ENCODE peak calls at places on chromosome 12, in six cellular contexts. L, H, T, Z, S and D are unnamed samples.

GRCh38 chr12:22333751-22334695 is 484 bp downstream of the ST8SIA1 start:
- DNase-seq in Z (peak; percentile 52), T (peak; percentile 41), L (peak; percentile 66), S (no peak), H (no peak), D (no peak)

GRCh38 chr12:104691661-104692334 is 235.1 kb downstream of the CHST11 start:
- DNase-seq in H (no peak), Z (no peak), L (no peak), S (no peak), T (no peak), D (no peak)

GRCh38 chr12:103441437-103442186 is 54.2 kb downstream of the C12orf42 start:
- DNase-seq in T (no peak), Z (no peak), L (no peak), H (no peak), S (no peak), D (no peak)

GRCh38 chr12:45483571-45483970 is 245.9 kb upstream of the ARID2 start:
- DNase-seq in L (no peak), Z (peak; percentile 58), H (peak; percentile 28), T (no peak), S (no peak), D (peak; percentile 83)

GRCh38 chr12:10069099-10069498 is 29.7 kb downstream of the CLEC1A start:
- DNase-seq in L (no peak), T (no peak), S (no peak), Z (no peak), H (peak; percentile 64), D (no peak)

GRCh38 chr12:118714051-118714460 is 267.3 kb upstream of the SRRM4 start:
- DNase-seq in L (peak; percentile 93), S (peak; percentile 34), Z (no peak), T (peak; percentile 85), H (no peak), D (no peak)

GRCh38 chr12:29574500-29574899 is 77.0 kb upstream of the OVCH1 start:
- DNase-seq in S (no peak), Z (no peak), H (no peak), T (no peak), L (no peak), D (no peak)

GRCh38 chr12:31035944-31036665 is 37.6 kb upstream of the DDX11 start:
- DNase-seq in S (no peak), Z (no peak), T (no peak), L (no peak), H (no peak), D (no peak)

DNA sequence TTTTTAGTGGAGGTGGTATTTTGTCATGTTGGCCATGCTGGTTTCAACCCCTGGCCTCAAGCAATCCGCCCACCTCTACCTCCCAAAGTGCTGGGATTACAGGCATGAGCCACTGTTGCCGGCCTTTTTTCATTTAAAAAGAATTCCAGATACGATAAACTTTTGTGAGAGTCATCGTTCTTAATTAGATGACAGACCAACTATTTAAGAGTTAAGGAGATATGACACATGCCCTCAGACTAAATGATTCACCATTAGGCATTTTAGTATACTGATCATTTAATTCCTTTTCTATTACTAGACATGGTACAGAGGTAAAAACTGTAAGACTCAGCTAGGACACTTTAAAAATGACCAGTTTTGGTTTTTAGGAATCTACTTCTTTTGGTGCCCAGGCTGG is 2.4 kb downstream of the ANKRD13A start:
- DNase-seq in Z (no peak), S (no peak), H (peak; percentile 87), T (no peak), L (no peak), D (peak; percentile 69)
- H3K4me3 ChIP-seq in Z (no peak overlapping the region), S (peak overlapping the region; percentile 26), H (peak overlapping the region; percentile 94), T (no peak overlapping the region), L (no peak overlapping the region), D (peak overlapping the region; percentile 51)

DNA sequence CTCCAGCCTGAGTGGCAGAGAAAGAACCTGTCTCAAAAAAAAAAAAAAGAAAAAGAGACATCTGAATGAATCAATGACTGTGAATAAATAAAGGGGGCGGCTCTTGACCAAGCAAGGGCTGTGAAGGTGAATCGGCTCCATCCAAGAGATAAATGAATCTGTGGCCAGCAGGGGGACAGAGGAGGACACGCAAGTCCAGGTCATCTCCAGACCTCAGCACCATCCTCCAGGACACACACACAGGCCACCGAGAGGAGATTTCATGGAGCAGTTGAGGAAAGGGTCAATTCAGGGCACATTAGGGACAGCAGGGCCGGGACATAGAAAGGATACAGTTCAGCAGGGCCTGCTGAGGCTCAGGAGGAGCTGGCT is 21.6 kb downstream of the TRPV4 start:
- DNase-seq in H (no peak), L (peak; percentile 38), T (no peak), Z (no peak), S (no peak), D (no peak)
- TF ChIP-seq CTCF in H (no peak), L (no peak), T (peak; percentile 34), Z (no peak), S (peak; percentile 17), D (no peak)

GRCh38 chr12:127548123-127548553 is 718.8 kb upstream of the TMEM132C start:
- DNase-seq in L (peak; percentile 5), S (no peak), T (no peak), Z (no peak), H (peak; percentile 87), D (peak; percentile 46)
- H3K4me3 ChIP-seq in L (no peak overlapping the region), S (no peak overlapping the region), T (no peak overlapping the region), Z (no peak overlapping the region), H (no peak overlapping the region), D (no peak overlapping the region)

DNA sequence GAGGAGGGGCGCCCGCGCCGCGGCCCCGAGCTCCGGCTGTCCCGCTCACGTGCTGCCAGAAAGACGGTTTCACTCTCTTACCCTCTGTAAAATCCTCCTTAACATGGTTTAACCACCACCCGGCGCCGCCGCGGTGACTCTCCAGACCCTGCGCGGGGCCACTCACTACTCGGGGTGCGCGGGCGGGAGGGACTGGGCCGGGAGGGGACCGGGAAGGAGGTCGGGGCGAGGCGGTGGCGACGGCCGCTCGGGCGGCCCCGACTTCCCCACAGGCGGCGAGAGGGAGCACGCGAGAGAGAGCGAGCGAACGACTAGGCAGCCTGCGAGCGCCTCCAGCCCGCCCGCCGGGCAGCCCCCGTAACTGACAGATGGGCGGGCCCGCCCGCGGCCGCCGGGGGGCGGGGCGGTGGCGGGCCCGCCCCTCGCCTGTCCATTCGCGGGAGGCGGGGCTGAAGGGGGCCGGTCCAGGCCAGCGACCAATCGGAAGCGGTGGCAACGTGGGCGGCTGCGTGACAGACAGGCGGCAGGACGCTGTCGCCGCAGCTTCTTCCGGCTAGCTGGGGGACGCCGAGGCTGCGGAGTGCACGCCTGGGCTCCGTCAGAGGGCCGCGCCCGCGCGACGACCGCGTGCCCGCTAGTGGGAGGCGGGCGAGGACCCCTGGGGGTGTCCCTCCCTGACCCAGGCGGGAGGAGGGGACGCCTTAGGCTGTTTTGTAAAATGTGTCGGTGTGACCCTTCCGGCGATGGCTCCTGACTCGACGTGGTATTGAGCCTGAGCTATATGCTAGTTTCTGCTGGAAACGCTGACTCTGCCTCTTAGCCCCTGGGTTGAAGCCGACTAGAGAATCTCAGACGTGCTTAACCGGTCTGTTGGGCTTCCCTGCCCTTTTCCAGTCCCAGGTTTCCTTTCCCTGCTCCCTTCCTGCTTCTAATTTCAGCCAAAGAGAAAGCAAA is at the start of gene EEA1:
- DNase-seq in Z (peak; percentile 99), S (peak; percentile 89), H (peak; percentile 96), L (peak; percentile 97), T (peak; percentile 98), D (peak; percentile 92)
- TF ChIP-seq CTCF in Z (peak; percentile 15), S (no peak), H (no peak), L (no peak), T (no peak), D (peak; percentile 26)

GRCh38 chr12:54859502-54859901 is 5.2 kb downstream of the MUCL1 start:
- DNase-seq in Z (no peak), L (peak; percentile 68), H (no peak), T (no peak), S (no peak), D (no peak)
- H3K4me3 ChIP-seq in Z (no peak overlapping the region), L (no peak overlapping the region), H (no peak overlapping the region), T (no peak overlapping the region), S (no peak overlapping the region), D (no peak overlapping the region)

DNA sequence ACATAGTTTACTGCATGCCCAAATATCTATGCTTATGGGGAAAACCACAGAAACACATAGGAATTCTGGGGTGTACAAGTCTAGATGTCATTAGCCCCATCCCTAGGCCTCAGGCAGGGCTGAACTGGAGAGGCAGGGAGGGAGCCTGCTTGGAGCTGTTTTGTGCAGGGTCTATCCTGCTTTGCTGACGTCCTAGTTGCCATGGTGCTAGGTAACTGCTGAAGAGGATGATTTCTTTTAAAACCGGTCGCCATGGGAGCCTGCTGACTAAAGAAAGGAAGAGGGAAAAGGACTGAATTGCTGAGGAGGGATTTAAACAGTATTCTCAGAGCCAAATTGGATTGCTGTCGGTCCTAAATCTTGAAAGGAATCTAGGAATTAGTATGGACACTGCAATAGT is 10.7 kb downstream of the GPR19 start:
- DNase-seq in L (peak; percentile 89), H (no peak), S (no peak), Z (no peak), T (peak; percentile 95), D (no peak)
- TF ChIP-seq CTCF in L (no peak), H (no peak), S (no peak), Z (no peak), T (no peak), D (no peak)